ENCODE peak calls at places on chromosomes 1 and 21, in four cellular contexts. X, I, E and F are unnamed samples.
A peak's percentile ranks its signal among the peaks of the same experiment; 100 is the strongest.

GRCh38 chr21:36854391-36854790 is 112.1 kb downstream of the HLCS start:
- DNase-seq in E (no peak), X (peak; percentile 79), I (peak; percentile 52), F (peak; percentile 69)

GRCh38 chr1:64550505-64550904 is 80.6 kb downstream of the CACHD1 start:
- DNase-seq in X (no peak), I (no peak), E (no peak), F (no peak)

GRCh38 chr1:222465211-222466041 is 82.5 kb downstream of the HHIPL2 start:
- DNase-seq in E (peak; percentile 57), X (peak; percentile 96), I (peak; percentile 91), F (peak; percentile 93)

GRCh38 chr1:22259581-22260282 is 116.8 kb upstream of the WNT4 start:
- DNase-seq in E (no peak), X (no peak), I (no peak), F (no peak)

GRCh38 chr1:98119793-98120192 is 199.0 kb upstream of the DPYD start:
- DNase-seq in E (no peak), X (no peak), I (no peak), F (peak; percentile 12)

GRCh38 chr1:209653915-209654351 is 1.7 kb upstream of the LAMB3 start:
- DNase-seq in E (no peak), X (no peak), I (peak; percentile 56), F (no peak)

GRCh38 chr1:20164694-20165202 is 21.1 kb upstream of the UBXN10 start:
- DNase-seq in I (no peak), X (no peak), E (no peak), F (no peak)

GRCh38 chr21:41315726-41316125 is 875 bp upstream of the FAM3B start:
- DNase-seq in E (no peak), X (no peak), I (no peak), F (no peak)

GRCh38 chr1:40980453-40981121 is 1.1 kb downstream of the CTPS1 start:
- DNase-seq in X (peak; percentile 45), I (no peak), E (no peak), F (peak; percentile 25)

GRCh38 chr1:71677541-71677940 is 596.7 kb upstream of the ZRANB2 start:
- DNase-seq in I (no peak), E (no peak), X (no peak), F (no peak)

GRCh38 chr1:242017580-242018233 is 18.8 kb upstream of the MAP1LC3C start:
- DNase-seq in E (no peak), X (peak; percentile 83), I (peak; percentile 47), F (peak; percentile 50)

GRCh38 chr1:203926025-203926540 is 64.7 kb downstream of the SNRPE start:
- DNase-seq in I (no peak), E (no peak), X (no peak), F (no peak)

GRCh38 chr21:39456665-39457064 is 4.9 kb downstream of the SH3BGR start:
- DNase-seq in X (no peak), I (peak; percentile 14), E (no peak), F (no peak)

GRCh38 chr1:76595024-76595423 is 272.3 kb upstream of the ST6GALNAC5 start:
- DNase-seq in I (no peak), X (no peak), E (no peak), F (no peak)

DNA sequence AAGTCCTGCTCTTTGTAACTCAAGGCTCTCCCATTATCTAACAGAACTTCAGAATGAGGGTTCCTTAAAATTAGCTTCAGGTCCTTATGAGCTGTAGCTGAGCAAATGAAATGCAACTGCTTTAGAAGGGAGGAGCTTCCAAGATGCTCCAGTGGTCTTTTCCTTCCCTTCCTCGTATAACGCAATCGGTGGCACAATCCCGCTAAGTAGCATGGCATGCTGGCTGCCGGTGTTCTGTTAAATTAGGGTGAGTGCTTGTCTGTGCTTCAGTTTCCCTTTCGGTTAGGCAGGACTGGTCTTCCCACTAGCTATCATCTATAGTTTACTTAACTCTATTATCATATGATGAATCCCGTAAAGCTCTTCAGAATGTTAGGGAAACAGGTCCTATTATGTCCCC is 922 bp downstream of the KIAA0040 start:
- DNase-seq in I (no peak), E (no peak), X (no peak), F (no peak)
- TF ChIP-seq NR2C2 in I (no peak), E (no peak), X (no peak), F (no peak)

GRCh38 chr1:14182801-14183200 is 415.7 kb upstream of the KAZN start:
- DNase-seq in X (no peak), I (no peak), E (no peak), F (no peak)
- TF ChIP-seq ATF3 in X (peak; percentile 41), I (no peak), E (no peak), F (no peak)

DNA sequence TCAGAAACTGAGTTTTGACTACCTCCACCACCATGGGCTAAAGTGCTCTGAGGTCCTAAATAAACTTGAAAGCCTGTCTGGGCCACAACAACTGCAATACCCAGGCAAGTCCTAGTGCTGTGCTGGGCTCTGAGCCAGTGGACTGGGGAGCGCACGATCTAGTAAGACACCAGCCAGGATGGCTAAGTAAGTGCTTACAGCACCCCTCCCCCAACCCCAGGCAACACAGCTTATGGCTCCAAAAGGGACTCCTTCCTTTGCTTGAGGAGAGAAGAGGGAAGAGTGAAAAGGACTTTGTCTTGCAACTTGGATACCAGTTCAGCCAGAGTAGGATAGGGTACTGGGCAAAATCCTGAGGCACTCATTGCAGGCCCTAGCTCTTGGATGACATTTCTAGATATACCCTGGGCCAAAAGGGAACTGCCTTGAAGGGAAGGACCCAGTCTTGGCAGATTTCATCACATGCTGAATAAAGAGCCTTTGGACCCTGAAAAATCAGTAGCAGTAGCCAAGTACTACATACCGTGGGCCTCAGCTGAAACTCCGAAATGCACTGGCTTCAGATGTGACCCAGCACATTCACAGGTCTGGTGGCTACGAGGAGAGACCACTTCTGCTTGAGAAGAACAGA is 1.6 kb downstream of the C1orf105 start:
- DNase-seq in E (no peak), X (no peak), I (no peak), F (no peak)
- TF ChIP-seq NR2C2 in E (no peak), X (no peak), I (no peak), F (no peak)

GRCh38 chr21:34724131-34724856 is 55.5 kb downstream of the CLIC6 start:
- DNase-seq in E (no peak), I (no peak), X (no peak), F (no peak)

GRCh38 chr21:34730194-34730593 is 61.4 kb downstream of the CLIC6 start:
- DNase-seq in I (no peak), X (no peak), E (no peak), F (no peak)

GRCh38 chr21:34728479-34728878 is 59.7 kb downstream of the CLIC6 start:
- DNase-seq in E (no peak), I (no peak), X (no peak), F (no peak)

GRCh38 chr21:34724857-34725195 is 56.0 kb downstream of the CLIC6 start:
- DNase-seq in E (no peak), X (no peak), I (no peak), F (no peak)

DNA sequence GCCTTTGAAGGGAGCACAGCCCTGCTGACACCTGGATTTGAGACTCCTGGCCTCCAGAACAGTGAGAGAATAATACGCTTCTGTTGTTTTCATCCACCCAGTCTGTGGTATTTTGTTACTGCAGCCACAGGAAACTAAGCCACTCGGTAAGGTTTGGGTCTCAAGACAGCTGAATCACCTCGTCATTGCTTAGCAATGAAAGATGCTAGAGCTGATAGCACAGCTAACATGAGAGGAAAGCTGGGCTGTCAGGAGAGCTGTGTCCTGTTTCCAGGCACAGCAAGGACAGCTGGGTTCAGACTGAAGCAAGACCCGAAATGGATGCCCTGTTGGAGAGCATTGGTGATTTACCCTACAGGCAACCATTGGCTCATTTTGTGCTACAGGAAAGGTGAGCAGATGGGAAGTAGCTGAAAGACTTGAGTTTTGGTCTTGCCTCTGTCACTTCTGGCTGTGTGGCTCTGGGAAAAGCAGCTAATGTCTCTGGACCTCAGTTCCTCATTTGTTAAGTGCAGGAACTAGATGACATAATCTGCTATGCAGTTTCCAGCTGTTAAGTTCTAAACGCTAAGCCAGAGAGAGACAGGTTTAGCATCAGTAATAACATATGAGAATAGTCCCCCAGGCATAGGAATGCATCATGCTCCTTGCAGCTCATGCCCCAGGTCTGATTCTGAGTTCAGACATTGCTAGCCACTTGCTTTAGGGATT is 58.0 kb downstream of the CLIC6 start:
- DNase-seq in I (no peak), X (no peak), E (no peak), F (no peak)
- TF ChIP-seq ATF3 in I (no peak), X (no peak), E (no peak), F (no peak)

DNA sequence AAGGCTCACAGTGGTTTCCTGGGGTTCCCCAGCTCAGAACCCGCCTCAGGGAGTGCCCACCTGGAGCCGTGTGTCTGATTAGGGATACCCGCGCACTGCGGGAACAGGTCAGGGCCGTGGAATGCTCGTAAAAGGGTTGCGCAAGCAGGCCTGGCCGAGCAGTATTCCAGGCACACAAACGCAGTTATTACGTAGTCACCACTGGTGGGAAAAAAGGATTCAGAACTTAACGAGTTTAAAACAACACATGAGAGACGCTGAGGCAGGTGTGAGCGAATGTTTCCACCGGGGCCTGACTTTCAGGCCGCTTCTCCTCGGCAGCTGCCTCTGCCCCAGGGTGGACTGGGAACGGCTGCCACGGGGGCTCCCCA is 18.2 kb downstream of the PLCH2 start:
- DNase-seq in E (no peak), I (peak; percentile 28), X (no peak), F (no peak)
- TF ChIP-seq NR2C2 in E (no peak), I (no peak), X (no peak), F (no peak)

DNA sequence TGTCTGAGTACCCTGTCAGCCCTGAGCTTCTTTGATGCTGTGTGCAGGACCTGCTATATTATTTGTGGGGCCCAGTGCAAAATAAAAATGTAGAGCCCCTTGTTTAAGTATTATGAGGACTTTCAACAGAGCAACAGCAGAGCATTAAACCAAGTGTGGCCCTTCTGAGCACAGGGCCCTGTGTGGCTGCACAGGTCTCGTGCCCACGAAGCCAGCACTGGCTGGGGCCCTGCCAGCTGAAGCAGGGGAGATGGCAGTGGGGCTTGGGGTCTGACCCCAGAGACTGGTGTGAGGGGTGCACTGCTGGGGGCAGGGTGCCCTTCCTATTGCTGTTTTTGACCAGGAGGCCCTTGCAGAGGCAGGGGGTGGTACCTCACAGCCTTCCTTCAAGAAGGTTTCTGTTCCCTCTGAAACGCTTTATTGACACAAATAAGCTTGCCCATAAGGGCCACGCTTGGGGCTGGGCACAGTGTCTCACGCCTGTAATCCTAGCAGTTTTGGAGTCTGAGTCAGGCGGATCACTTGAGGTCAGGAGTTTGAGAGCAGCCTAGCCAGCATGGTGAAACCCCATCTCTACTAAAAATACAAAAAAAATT is 2.2 kb upstream of the SEMA4A start:
- DNase-seq in E (peak; percentile 72), I (no peak), X (no peak), F (no peak)
- TF ChIP-seq ATF3 in E (no peak), I (no peak), X (no peak), F (no peak)

GRCh38 chr1:16033101-16033632 is 10.4 kb upstream of the CLCNKB start:
- DNase-seq in X (no peak), I (no peak), E (no peak), F (no peak)

GRCh38 chr1:16029288-16029687 is 7.5 kb downstream of the CLCNKA start:
- DNase-seq in I (no peak), X (no peak), E (no peak), F (no peak)

GRCh38 chr1:16028237-16029002 is 6.6 kb downstream of the CLCNKA start:
- DNase-seq in E (no peak), X (no peak), I (no peak), F (no peak)

GRCh38 chr1:16032388-16033100 is 10.7 kb downstream of the CLCNKA start:
- DNase-seq in X (peak; percentile 98), E (no peak), I (peak; percentile 82), F (peak; percentile 98)

GRCh38 chr1:16031551-16031950 is 9.7 kb downstream of the CLCNKA start:
- DNase-seq in I (no peak), E (no peak), X (no peak), F (no peak)
- TF ChIP-seq NR2C2 in I (no peak), E (no peak), X (no peak), F (no peak)